ENCODE peak calls at places on chromosomes 11 and 22, in five cellular contexts. P is ovary, W is esophagus muscularis mucosa, S is stomach, K is K562. U is an unnamed sample.

GRCh38 chr11:122646549-122647340 is 8.8 kb upstream of the UBASH3B start:
- DNase-seq in P (no peak), W (no peak), S (no peak), K (no peak), U (no peak)

GRCh38 chr11:118921121-118921928 is 4.4 kb downstream of the BCL9L start:
- DNase-seq in P (peak), W (peak), S (no peak), K (no peak), U (peak)

GRCh38 chr11:19080579-19080993 is 20.1 kb upstream of the MRGPRX2 start:
- DNase-seq in P (no peak), W (peak), S (no peak), K (no peak), U (no peak)

GRCh38 chr11:57299150-57299737 is 25.5 kb downstream of the TNKS1BP1 start:
- DNase-seq in P (no peak), W (no peak), S (no peak), K (no peak), U (no peak)

GRCh38 chr11:92204731-92205130 is 19.9 kb upstream of the FAT3 start:
- DNase-seq in P (no peak), W (no peak), S (peak), K (no peak), U (no peak)

GRCh38 chr11:71163371-71163770 is 89.0 kb downstream of the SHANK2 start:
- DNase-seq in P (no peak), W (peak), S (no peak), K (no peak), U (no peak)

GRCh38 chr22:19958083-19959042 is 16.7 kb upstream of the TXNRD2 start:
- DNase-seq in P (peak), W (no peak), S (no peak), K (no peak), U (peak)

GRCh38 chr22:39474351-39474991 is 17.7 kb downstream of the MGAT3 start:
- DNase-seq in P (no peak), W (no peak), S (no peak), K (peak), U (no peak)

GRCh38 chr11:66970808-66971442 is 4.2 kb upstream of the C11orf86 start:
- DNase-seq in P (peak), W (no peak), S (no peak), K (no peak), U (peak)

GRCh38 chr11:115054541-115055538 is 376.5 kb downstream of the NXPE2 start:
- DNase-seq in P (no peak), W (no peak), S (no peak), K (no peak), U (no peak)

GRCh38 chr11:28043930-28044709 is 63.8 kb downstream of the KIF18A start:
- DNase-seq in P (no peak), W (no peak), S (no peak), K (no peak), U (no peak)

GRCh38 chr11:113618360-113618759 is 87.7 kb downstream of the TMPRSS5 start:
- DNase-seq in P (no peak), W (no peak), S (no peak), K (no peak), U (no peak)

GRCh38 chr22:50146440-50147228 is 23.9 kb upstream of the PANX2 start:
- DNase-seq in P (peak), W (no peak), S (peak), K (peak), U (peak)

GRCh38 chr11:288328-289144 is at the start of gene PGGHG:
- DNase-seq in P (peak), W (no peak), S (peak), K (peak), U (peak)

GRCh38 chr11:22432331-22433065 is 94.3 kb downstream of the SLC17A6 start:
- DNase-seq in P (peak), W (no peak), S (no peak), K (no peak), U (peak)

GRCh38 chr22:38109391-38110000 is 988 bp downstream of the BAIAP2L2 start:
- DNase-seq in P (no peak), W (no peak), S (no peak), K (no peak), U (no peak)

GRCh38 chr11:45982656-45983470 is 60.4 kb downstream of the LARGE2 start:
- DNase-seq in P (peak), W (no peak), S (no peak), K (peak), U (no peak)
- TF ChIP-seq EP300 in P (no peak), W (no peak), S (no peak), K (peak), U (no peak)

GRCh38 chr22:32411829-32412592 is at the start of gene RTCB:
- DNase-seq in P (peak), W (peak), S (peak), K (peak), U (peak)

GRCh38 chr22:32411388-32411787 is 659 bp downstream of the RTCB start:
- DNase-seq in P (no peak), W (peak), S (no peak), K (no peak), U (no peak)

GRCh38 chr22:32409977-32410376 is 2.1 kb downstream of the RTCB start:
- DNase-seq in P (no peak), W (peak), S (no peak), K (no peak), U (no peak)

GRCh38 chr22:32407936-32408335 is 4.1 kb downstream of the RTCB start:
- DNase-seq in P (no peak), W (no peak), S (no peak), K (no peak), U (no peak)

GRCh38 chr22:32410459-32410858 is 1.6 kb downstream of the RTCB start:
- DNase-seq in P (no peak), W (peak), S (no peak), K (no peak), U (no peak)
- H3K4me3 ChIP-seq in P (no peak), W (peak), S (peak), K (no peak), U (no peak)

GRCh38 chr22:42648368-42649260 is 578 bp downstream of the CYB5R3 start:
- DNase-seq in P (peak), W (no peak), S (peak), K (no peak), U (no peak)
- TF ChIP-seq POLR2A in P (no peak), W (no peak), S (no peak), K (peak), U (peak)

GRCh38 chr11:62707277-62707771 is at the start of the genes BSCL2 and GNG3:
- DNase-seq in P (peak), W (no peak), S (no peak), K (peak), U (no peak)
- TF ChIP-seq EP300 in P (no peak), W (no peak), S (no peak), K (no peak), U (no peak)

GRCh38 chr22:23401111-23401909 is 178.8 kb downstream of the IGLL1 start:
- DNase-seq in P (no peak), W (no peak), S (no peak), K (no peak), U (no peak)
- H3K4me3 ChIP-seq in P (no peak), W (no peak), S (no peak), K (no peak), U (no peak)

U was measured in tibial nerve.